ENCODE peak calls at places on chromosomes 13 and 19, in four cellular contexts. F is heart right ventricle, R is cardiac muscle cell, A is thoracic aorta. K is an unnamed sample.
A peak's percentile ranks its signal among the peaks of the same experiment; 100 is the strongest.

GRCh38 chr19:2011169-2011568 is 4.3 kb downstream of the BTBD2 start:
- DNase-seq in F (no peak), R (no peak), A (no peak), K (no peak)

GRCh38 chr19:17209126-17210036 is 5.8 kb upstream of the USE1 start:
- DNase-seq in F (no peak), R (peak; percentile 34), A (no peak), K (peak; percentile 61)

GRCh38 chr19:3544742-3545668 is 6.0 kb downstream of the TEKTIP1 start:
- DNase-seq in F (peak; percentile 83), R (peak; percentile 58), A (no peak), K (peak; percentile 84)

GRCh38 chr19:14116918-14117578 is 514 bp downstream of the PRKACA start:
- DNase-seq in F (peak; percentile 49), R (no peak), A (no peak), K (no peak)

GRCh38 chr19:37114001-37114400 is 35.8 kb downstream of the ZNF420 start:
- DNase-seq in F (no peak), R (no peak), A (no peak), K (no peak)

GRCh38 chr13:49584771-49585182 is 581 bp downstream of the RCBTB1 start:
- DNase-seq in F (no peak), R (no peak), A (no peak), K (no peak)

GRCh38 chr19:14826006-14826405 is 9.0 kb downstream of the OR7A5 start:
- DNase-seq in F (no peak), R (no peak), A (no peak), K (no peak)

GRCh38 chr13:41040584-41041334 is 20.6 kb upstream of the WBP4 start:
- DNase-seq in F (no peak), R (no peak), A (no peak), K (no peak)

GRCh38 chr13:77523386-77523785 is 12.1 kb upstream of the SCEL start:
- DNase-seq in F (no peak), R (no peak), A (no peak), K (no peak)

GRCh38 chr19:7673995-7674667 is 2.8 kb upstream of the MCEMP1 start:
- DNase-seq in F (peak; percentile 64), R (peak; percentile 63), A (no peak), K (peak; percentile 59)

GRCh38 chr13:70623260-70623659 is 515.0 kb upstream of the KLHL1 start:
- DNase-seq in F (no peak), R (peak; percentile 21), A (no peak), K (no peak)

GRCh38 chr19:7917292-7918061 is 2.7 kb upstream of the SNAPC2 start:
- DNase-seq in F (peak; percentile 57), R (peak; percentile 64), A (no peak), K (peak; percentile 73)

GRCh38 chr19:17333611-17334413 is 843 bp downstream of the ANO8 start:
- DNase-seq in F (no peak), R (peak; percentile 89), A (no peak), K (no peak)

GRCh38 chr19:42116308-42117075 is 15.8 kb downstream of the POU2F2 start:
- DNase-seq in F (no peak), R (no peak), A (no peak), K (no peak)
- H3K4me1 ChIP-seq in F (peaks cover 13% of the 10 kb centered on the region), R (no peaks in the 10 kb centered on the region), A (peaks cover 13% of the 10 kb centered on the region), K (no peaks in the 10 kb centered on the region)

GRCh38 chr19:19053508-19054314 is 10.1 kb upstream of the SLC25A42 start:
- DNase-seq in F (peak; percentile 71), R (peak; percentile 74), A (no peak), K (peak; percentile 69)
- H3K4me3 ChIP-seq in F (no peak overlapping the region), R (no peak overlapping the region), A (no peak overlapping the region), K (no peak overlapping the region)

GRCh38 chr13:94217370-94217769 is 262.1 kb downstream of the DCT start:
- DNase-seq in F (no peak), R (no peak), A (no peak), K (no peak)

GRCh38 chr13:94214979-94215378 is 264.5 kb downstream of the DCT start:
- DNase-seq in F (no peak), R (no peak), A (no peak), K (no peak)

GRCh38 chr13:94218537-94218936 is 260.9 kb downstream of the DCT start:
- DNase-seq in F (no peak), R (no peak), A (no peak), K (no peak)
- H3K4me1 ChIP-seq in F (no peaks in the 10 kb centered on the region), R (no peaks in the 10 kb centered on the region), A (no peaks in the 10 kb centered on the region), K (no peaks in the 10 kb centered on the region)

GRCh38 chr19:821228-821975 is at the start of gene PLPPR3:
- DNase-seq in F (no peak), R (no peak), A (no peak), K (no peak)
- H3K4me3 ChIP-seq in F (peak within 1 kb of the TSS; percentile 42), R (peak within 1 kb of the TSS; percentile 97), A (peak within 1 kb of the TSS; percentile 53), K (peak within 1 kb of the TSS; percentile 45)

DNA sequence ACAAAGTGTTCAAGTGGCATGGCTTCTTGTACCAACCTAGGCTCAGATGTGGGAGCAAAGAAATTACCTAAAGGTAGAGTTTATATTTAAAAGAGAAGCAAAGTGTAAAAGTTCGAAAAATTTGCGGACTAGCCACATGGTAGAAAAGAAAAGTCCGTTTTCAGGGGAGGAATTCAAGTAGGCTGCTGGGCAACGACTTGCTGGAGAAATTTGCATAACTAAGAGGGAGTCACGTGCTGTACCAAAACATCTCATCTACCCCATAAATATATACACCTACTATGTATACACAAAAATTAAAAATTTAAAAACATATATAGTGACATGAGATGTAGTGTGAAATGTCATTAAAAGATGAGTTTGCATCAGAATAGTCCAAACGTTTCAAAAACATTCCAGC is 2.1 kb upstream of the LAIR1 start:
- DNase-seq in F (no peak), R (no peak), A (no peak), K (no peak)
- H3K4me1 ChIP-seq in F (no peaks in the 10 kb centered on the region), R (no peaks in the 10 kb centered on the region), A (no peaks in the 10 kb centered on the region), K (no peaks in the 10 kb centered on the region)

GRCh38 chr19:55477905-55478304 is 1.5 kb downstream of the ZNF628 start:
- DNase-seq in F (no peak), R (no peak), A (no peak), K (no peak)
- H3K4me3 ChIP-seq in F (no peak overlapping the region), R (no peak overlapping the region), A (peak overlapping the region; percentile 81), K (peak overlapping the region; percentile 47)

DNA sequence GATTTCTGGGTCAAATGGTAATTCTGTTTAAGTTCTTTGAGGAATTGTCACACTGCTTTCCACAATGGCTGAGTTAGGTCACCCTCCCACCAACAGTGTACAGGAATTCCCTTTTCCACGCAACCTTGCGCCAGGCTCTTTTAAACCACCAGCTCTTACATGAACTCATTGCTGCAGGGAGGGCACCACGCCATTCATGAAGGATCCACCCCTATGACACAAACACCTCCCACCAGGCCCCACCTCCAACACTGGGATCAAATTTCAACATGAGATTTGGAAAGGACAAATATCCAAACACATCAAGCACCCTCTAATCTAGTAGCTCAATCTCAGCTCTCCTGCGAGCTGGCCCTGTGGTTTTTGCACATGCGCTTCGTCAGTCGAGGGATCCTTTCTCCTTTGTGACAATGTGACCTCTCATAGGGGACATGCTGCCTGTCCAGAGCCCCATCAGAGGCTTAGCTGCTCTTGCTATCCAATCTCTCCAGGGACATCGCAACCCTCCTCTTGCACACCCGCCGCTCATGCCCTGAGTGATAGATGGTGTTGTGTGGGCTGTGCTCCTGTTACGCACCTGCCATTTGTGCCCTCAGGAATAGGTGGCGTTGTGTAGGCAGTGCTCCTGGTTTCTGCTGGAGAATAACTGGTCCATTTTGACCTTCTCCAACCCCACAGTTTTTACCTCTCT is 328.0 kb downstream of the UQCRFS1 start:
- DNase-seq in F (no peak), R (no peak), A (no peak), K (no peak)
- H3K4me1 ChIP-seq in F (peaks cover 11% of the 10 kb centered on the region), R (peaks cover 29% of the 10 kb centered on the region), A (peaks cover 8% of the 10 kb centered on the region), K (no peaks in the 10 kb centered on the region)